ENCODE peak calls at places on chromosomes 11 and 22, in six cellular contexts. D is GM23248, L is fibroblast of lung, S is neuronal stem cell, I is PC-3, V is hepatocyte. R is an unnamed sample.

GRCh38 chr22:49305215-49305965 is 522.3 kb downstream of the BRD1 start:
- DNase-seq in V (peak), L (no peak), S (peak), I (peak), D (peak), R (no peak)

GRCh38 chr11:59503276-59503675 is at the start of gene OR4D11:
- DNase-seq in D (no peak), I (no peak), L (no peak), V (no peak), S (no peak), R (no peak)

GRCh38 chr22:44328326-44328725 is 15.6 kb upstream of the SHISAL1 start:
- DNase-seq in D (no peak), V (no peak), I (no peak), L (no peak), S (no peak), R (no peak)

GRCh38 chr22:48366591-48366990 is 1461.1 kb downstream of the BRD1 start:
- DNase-seq in V (no peak), I (no peak), S (no peak), L (no peak), D (no peak), R (no peak)

GRCh38 chr11:68839953-68840641 is 1.6 kb downstream of the CPT1A start:
- DNase-seq in D (peak), L (peak), V (no peak), S (no peak), I (peak), R (no peak)

GRCh38 chr22:40904101-40904500 is 42.2 kb upstream of the DNAJB7 start:
- DNase-seq in I (peak), D (no peak), V (no peak), S (no peak), L (no peak), R (no peak)

GRCh38 chr22:20741634-20742581 is 32.0 kb upstream of the SERPIND1 start:
- DNase-seq in D (peak), S (peak), I (peak), L (peak), V (peak), R (no peak)

GRCh38 chr11:8863838-8864237 is 47.2 kb upstream of the AKIP1 start:
- DNase-seq in D (peak), S (no peak), I (peak), L (peak), V (no peak), R (peak)

GRCh38 chr22:37745548-37746365 is 48.9 kb downstream of the TRIOBP start:
- DNase-seq in D (peak), L (peak), V (peak), S (peak), I (peak), R (peak)

GRCh38 chr11:80724366-80724765 is 1283.5 kb upstream of the TENM4 start:
- DNase-seq in L (no peak), V (no peak), S (no peak), I (no peak), D (no peak), R (no peak)

GRCh38 chr11:130726234-130726559 is 190.1 kb downstream of the SNX19 start:
- DNase-seq in S (no peak), D (peak), I (no peak), V (peak), L (peak), R (peak)

GRCh38 chr11:33002143-33002542 is 13.5 kb upstream of the DEPDC7 start:
- DNase-seq in L (no peak), I (no peak), D (no peak), V (no peak), S (no peak), R (no peak)

GRCh38 chr11:119599864-119600593 is 129.0 kb downstream of the NECTIN1 start:
- DNase-seq in I (peak), V (no peak), S (no peak), L (no peak), D (no peak), R (no peak)

GRCh38 chr11:74926304-74927030 is 22.4 kb downstream of the XRRA1 start:
- DNase-seq in I (peak), D (peak), S (no peak), L (peak), V (no peak), R (peak)

DNA sequence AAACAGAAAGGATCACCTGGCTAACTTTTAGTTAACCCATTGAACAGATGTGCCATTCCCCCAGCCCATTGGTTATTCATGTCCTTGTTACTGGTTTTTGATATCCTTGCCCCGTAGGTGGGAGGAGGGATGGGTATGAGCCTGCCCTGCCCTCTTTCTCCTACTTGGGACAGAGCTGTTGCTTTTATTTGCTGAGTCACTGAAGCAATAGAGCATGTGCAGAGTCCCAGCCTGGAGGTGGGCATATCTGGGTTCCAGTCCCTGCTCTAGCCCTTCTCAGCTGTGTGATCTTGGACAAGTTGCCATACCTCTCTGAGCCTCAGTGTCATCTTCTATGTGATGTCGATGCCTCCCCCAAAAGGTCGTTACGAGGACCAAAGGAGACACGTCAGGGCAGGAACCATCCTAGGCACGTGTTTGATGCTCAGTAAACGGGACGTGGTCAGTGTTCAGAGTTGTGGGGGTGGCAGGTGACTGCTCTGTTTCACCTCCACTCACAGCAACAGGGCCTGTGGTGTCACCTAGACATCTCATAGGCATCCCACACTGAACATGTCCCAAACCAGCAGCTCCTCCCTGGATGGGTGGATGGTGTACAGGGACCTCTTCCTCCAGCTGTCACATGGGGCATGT is 61.0 kb downstream of the BMAL1 start:
- DNase-seq in V (no peak), D (peak), S (no peak), I (peak), L (no peak), R (peak)
- H3K4me3 ChIP-seq in V (no peak), D (peak), S (no peak), I (peak), L (peak), R (peak)

DNA sequence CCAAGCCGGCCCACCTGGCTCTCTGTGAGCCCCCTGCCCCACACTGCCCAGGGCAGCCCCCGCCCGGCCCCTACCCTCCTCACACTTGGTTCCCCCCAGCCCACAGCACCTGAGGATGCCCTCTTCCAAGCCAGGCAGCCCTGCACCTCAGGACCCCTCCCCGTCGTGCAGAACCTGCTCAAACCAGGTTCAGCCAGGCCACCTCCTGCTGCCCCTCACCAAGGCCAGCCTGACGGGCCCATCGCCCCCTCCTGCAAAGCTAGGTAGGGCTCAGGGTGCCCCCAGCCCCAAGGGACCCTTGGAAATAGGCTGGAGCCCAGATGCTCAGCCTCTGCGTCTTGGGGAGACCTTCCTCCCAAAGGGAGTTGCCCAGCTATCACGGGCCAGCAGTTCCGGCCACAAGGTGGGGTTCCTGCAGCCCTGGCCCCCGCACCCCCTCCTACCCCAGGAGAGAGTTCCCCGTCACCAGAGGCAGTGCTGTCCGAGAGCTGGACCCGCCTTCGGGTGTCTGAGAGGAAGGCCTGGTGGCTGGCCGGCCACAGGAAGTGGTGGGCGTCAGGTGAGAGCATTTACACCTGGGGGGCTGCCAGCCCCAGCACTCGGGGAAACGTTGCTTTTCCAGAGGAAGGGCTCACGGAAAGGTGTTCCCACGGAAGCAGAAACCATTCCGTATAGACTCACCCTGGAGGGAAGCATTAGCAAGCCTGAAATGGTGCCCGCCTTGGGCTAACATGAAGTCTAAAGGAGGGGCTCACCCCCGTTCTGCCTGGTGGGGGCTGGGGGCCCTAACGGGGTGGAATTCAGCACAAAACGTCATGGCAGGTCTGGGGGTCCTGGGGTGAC is 3.2 kb upstream of the SYT8 start:
- DNase-seq in V (no peak), I (no peak), S (no peak), D (no peak), L (no peak), R (no peak)
- H2AFZ ChIP-seq in V (peak), I (peak), S (peak), D (no peak), L (no peak), R (no peak)

DNA sequence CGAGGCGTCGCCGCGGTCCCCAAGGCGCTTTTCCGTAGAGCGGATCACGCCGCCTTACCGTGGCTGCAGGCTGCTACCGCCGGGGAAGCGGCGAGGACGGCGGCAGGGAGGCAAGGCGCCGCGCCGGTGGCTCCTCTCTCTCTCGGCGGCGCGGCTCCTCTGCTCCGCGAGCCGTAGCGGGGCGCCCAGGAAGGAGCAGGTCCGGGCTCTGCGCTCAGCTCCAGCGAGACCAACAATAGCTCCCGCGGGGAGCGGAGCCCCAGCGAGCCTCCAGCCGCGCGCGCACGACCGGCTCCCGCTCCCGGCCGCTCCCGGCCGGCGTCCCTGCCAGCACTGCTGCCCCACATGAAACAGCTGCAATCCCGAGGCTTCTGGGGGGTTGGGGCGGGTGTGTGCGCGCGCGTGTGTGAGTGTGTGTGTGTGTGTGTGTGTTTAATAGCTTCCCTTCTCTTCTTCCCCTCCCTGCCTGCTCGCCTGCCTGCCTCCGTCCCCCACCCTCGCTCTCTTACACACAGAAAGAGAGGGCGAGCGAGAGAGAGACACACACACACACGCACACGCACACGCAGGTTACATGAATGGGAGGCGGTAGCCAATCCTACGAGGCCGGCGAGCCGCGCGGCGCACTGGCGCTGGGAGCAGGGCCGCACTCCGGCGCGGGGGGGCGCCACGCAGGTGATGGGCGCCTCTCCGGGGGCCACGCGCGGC is at the start of gene TENM4:
- DNase-seq in V (peak), D (peak), I (peak), S (peak), L (peak), R (peak)
- H3K4me3 ChIP-seq in V (peak), D (peak), I (peak), S (peak), L (peak), R (peak)

GRCh38 chr11:134951305-134951700 is 539.3 kb upstream of the B3GAT1 start:
- DNase-seq in S (no peak), L (peak), D (peak), V (peak), I (peak), R (peak)
- H2AFZ ChIP-seq in S (peak), L (peak), D (peak), V (no peak), I (no peak), R (peak)

R was measured in astrocyte.